ENCODE peak calls at places on chromosomes 3 and 15, in five cellular contexts. Q, F, B, N and M are unnamed samples.

GRCh38 chr15:70867911-70868467 is 14.0 kb upstream of the LARP6 start:
- DNase-seq in N (no peak), F (peak), B (no peak), Q (no peak), M (no peak)

GRCh38 chr3:140147965-140148490 is 213.0 kb downstream of the CLSTN2 start:
- DNase-seq in F (no peak), Q (no peak), B (no peak), N (no peak), M (no peak)

GRCh38 chr3:46186856-46187700 is 21.0 kb downstream of the CCR1 start:
- DNase-seq in F (no peak), N (no peak), B (no peak), Q (no peak), M (no peak)

GRCh38 chr3:71225285-71225684 is 358.2 kb downstream of the FOXP1 start:
- DNase-seq in B (no peak), F (no peak), Q (no peak), N (no peak), M (no peak)

GRCh38 chr3:147395975-147396708 is 10.2 kb downstream of the ZIC4 start:
- DNase-seq in Q (no peak), B (no peak), N (no peak), F (no peak), M (no peak)

GRCh38 chr3:139934557-139935070 is 371 bp upstream of the CLSTN2 start:
- DNase-seq in B (no peak), F (peak), Q (no peak), N (no peak), M (no peak)

GRCh38 chr15:37819191-37819590 is 115.2 kb upstream of the TMCO5A start:
- DNase-seq in N (no peak), Q (no peak), B (no peak), F (peak), M (no peak)

GRCh38 chr3:108380128-108380795 is 83.9 kb downstream of the HHLA2 start:
- DNase-seq in F (no peak), Q (no peak), N (no peak), B (no peak), M (no peak)

GRCh38 chr15:60717008-60717407 is 238.1 kb upstream of the ICE2 start:
- DNase-seq in B (no peak), N (no peak), F (no peak), Q (no peak), M (no peak)

GRCh38 chr15:74800559-74801094 is 12.0 kb upstream of the LMAN1L start:
- DNase-seq in F (no peak), N (no peak), B (no peak), Q (no peak), M (no peak)

GRCh38 chr3:155356594-155357370 is 63.3 kb upstream of the STRIT1 start:
- DNase-seq in Q (no peak), B (no peak), N (no peak), F (no peak), M (no peak)

GRCh38 chr15:90019611-90020010 is 18.5 kb downstream of the ZNF710 start:
- DNase-seq in N (no peak), B (no peak), F (no peak), Q (no peak), M (peak)

GRCh38 chr3:132622756-132623155 is 25.7 kb downstream of the ACKR4 start:
- DNase-seq in N (no peak), B (no peak), F (no peak), Q (no peak), M (no peak)

GRCh38 chr15:54388746-54389145 is 410.5 kb downstream of the UNC13C start:
- DNase-seq in N (no peak), F (no peak), Q (no peak), B (no peak), M (no peak)

GRCh38 chr3:141231923-141232861 is 567 bp downstream of the PXYLP1 start:
- DNase-seq in B (no peak), F (peak), N (peak), Q (no peak), M (peak)

GRCh38 chr15:95989392-95989791 is 341.1 kb upstream of the NR2F2 start:
- DNase-seq in F (no peak), B (no peak), N (no peak), Q (no peak), M (no peak)

GRCh38 chr3:123202451-123202850 is 708 bp downstream of the SEC22A start:
- DNase-seq in F (peak), N (no peak), B (no peak), Q (no peak), M (no peak)

GRCh38 chr3:169146112-169146665 is 517.3 kb downstream of the MECOM start:
- DNase-seq in Q (no peak), B (no peak), F (peak), N (peak), M (peak)

GRCh38 chr3:184679056-184679502 is 32.8 kb downstream of the MAGEF1 start:
- DNase-seq in F (no peak), Q (no peak), N (no peak), B (no peak), M (no peak)

GRCh38 chr3:113268306-113268705 is 56.9 kb downstream of the BOC start:
- DNase-seq in B (no peak), Q (no peak), N (no peak), F (no peak), M (no peak)

GRCh38 chr15:77530576-77530975 is 102.1 kb downstream of the LINGO1 start:
- DNase-seq in F (no peak), Q (no peak), N (no peak), B (no peak), M (peak)

GRCh38 chr3:153043729-153044314 is 118.2 kb upstream of the RAP2B start:
- DNase-seq in Q (no peak), F (peak), B (no peak), N (no peak), M (no peak)

GRCh38 chr3:165339753-165340152 is 143.6 kb upstream of the SLITRK3 start:
- DNase-seq in B (no peak), F (no peak), Q (no peak), N (no peak), M (no peak)

GRCh38 chr3:156772588-156773206 is 53.5 kb upstream of the LEKR1 start:
- DNase-seq in Q (no peak), F (peak), B (no peak), N (no peak), M (no peak)

GRCh38 chr15:74406992-74407705 is 26.6 kb downstream of the SEMA7A start:
- DNase-seq in Q (no peak), F (peak), B (no peak), N (no peak), M (no peak)

GRCh38 chr3:64972793-64973192 is 285.0 kb upstream of the ADAMTS9 start:
- DNase-seq in N (no peak), B (no peak), Q (no peak), F (peak), M (no peak)

GRCh38 chr3:132006605-132007204 is 28.1 kb downstream of the CPNE4 start:
- DNase-seq in B (no peak), F (peak), Q (no peak), N (peak), M (no peak)

GRCh38 chr3:184300377-184300717 is 1.3 kb downstream of the PSMD2 start:
- DNase-seq in F (peak), N (no peak), Q (no peak), B (no peak), M (no peak)

GRCh38 chr3:113117511-113118302 is 93.7 kb upstream of the BOC start:
- DNase-seq in N (no peak), B (no peak), F (peak), Q (no peak), M (no peak)

GRCh38 chr15:31090741-31091140 is 10.8 kb downstream of the TRPM1 start:
- DNase-seq in N (no peak), B (no peak), F (no peak), Q (no peak), M (no peak)

GRCh38 chr3:2921903-2922302 is 188.3 kb downstream of the IL5RA start:
- DNase-seq in Q (no peak), F (no peak), N (no peak), B (no peak), M (no peak)

GRCh38 chr15:58309993-58310928 is 121.5 kb upstream of the LIPC start:
- DNase-seq in B (no peak), N (peak), F (no peak), Q (no peak), M (no peak)

GRCh38 chr15:71332605-71333004 is 217.3 kb downstream of the THSD4 start:
- DNase-seq in N (no peak), F (peak), B (no peak), Q (no peak), M (no peak)